ENCODE peak calls at places on chromosomes 6 and 20, in nine cellular contexts. E is psoas muscle; C is mammary epithelial cell; P is trophoblast cell; M is CD4-positive, alpha-beta memory T cell; X is SJCRH30; A is DND-41; T is dorsolateral prefrontal cortex; B is stomach. U is an unnamed sample.

GRCh38 chr6:96460052-96460700 is 61.4 kb upstream of the UFL1 start:
- DNase-seq in E (no peak), C (peak), P (no peak), M (no peak), X (no peak), A (no peak), T (no peak), B (no peak), U (no peak)

GRCh38 chr20:22385602-22386299 is 198.6 kb downstream of the FOXA2 start:
- DNase-seq in E (no peak), C (peak), P (no peak), M (no peak), X (peak), A (no peak), T (no peak), B (peak), U (peak)

GRCh38 chr6:21423106-21423854 is 170.3 kb upstream of the SOX4 start:
- DNase-seq in E (no peak), C (no peak), P (no peak), M (no peak), X (no peak), A (no peak), T (no peak), B (no peak), U (no peak)

GRCh38 chr20:45814314-45814713 is 1.9 kb downstream of the UBE2C start:
- DNase-seq in E (no peak), C (no peak), P (no peak), M (no peak), X (no peak), A (no peak), T (no peak), B (no peak), U (no peak)

GRCh38 chr6:699319-699718 is 6.4 kb upstream of the EXOC2 start:
- DNase-seq in E (no peak), C (no peak), P (no peak), M (no peak), X (no peak), A (no peak), T (no peak), B (no peak), U (no peak)

GRCh38 chr6:19879663-19880062 is 42.5 kb downstream of the ID4 start:
- DNase-seq in E (no peak), C (no peak), P (peak), M (no peak), X (no peak), A (no peak), T (no peak), B (no peak), U (no peak)

GRCh38 chr20:48578397-48579098 is 249.3 kb downstream of the PREX1 start:
- DNase-seq in E (no peak), C (no peak), P (no peak), M (no peak), X (no peak), A (no peak), T (no peak), B (no peak), U (no peak)

GRCh38 chr20:19901226-19901625 is 115.9 kb upstream of the NAA20 start:
- DNase-seq in E (no peak), C (peak), P (no peak), M (no peak), X (no peak), A (no peak), T (no peak), B (no peak), U (no peak)

GRCh38 chr6:3490622-3490980 is 33.8 kb upstream of the SLC22A23 start:
- DNase-seq in E (no peak), C (no peak), P (no peak), M (no peak), X (no peak), A (no peak), T (no peak), B (no peak), U (no peak)

GRCh38 chr20:41300383-41300782 is 17.1 kb downstream of the ZHX3 start:
- DNase-seq in E (no peak), C (no peak), P (no peak), M (no peak), X (no peak), A (no peak), T (no peak), B (no peak), U (no peak)

GRCh38 chr20:10505320-10506226 is 70.5 kb downstream of the SLX4IP start:
- DNase-seq in E (peak), C (no peak), P (no peak), M (no peak), X (peak), A (no peak), T (no peak), B (no peak), U (peak)

GRCh38 chr6:34113532-34113931 is 32.4 kb downstream of the GRM4 start:
- DNase-seq in E (no peak), C (no peak), P (no peak), M (no peak), X (no peak), A (no peak), T (no peak), B (no peak), U (no peak)

GRCh38 chr20:5703542-5704215 is 46.5 kb upstream of the SHLD1 start:
- DNase-seq in E (no peak), C (no peak), P (no peak), M (no peak), X (peak), A (no peak), T (no peak), B (no peak), U (no peak)

GRCh38 chr6:147741419-147741818 is 232.9 kb downstream of the SAMD5 start:
- DNase-seq in E (no peak), C (no peak), P (no peak), M (no peak), X (no peak), A (no peak), T (no peak), B (no peak), U (no peak)

GRCh38 chr20:1309439-1309847 is 19.5 kb downstream of the SDCBP2 start:
- DNase-seq in E (no peak), C (no peak), P (no peak), M (no peak), X (no peak), A (no peak), T (no peak), B (no peak), U (no peak)

GRCh38 chr20:41697861-41698559 is 79.8 kb upstream of the CHD6 start:
- DNase-seq in E (no peak), C (peak), P (no peak), M (peak), X (peak), A (peak), T (no peak), B (no peak), U (peak)

GRCh38 chr6:12941422-12941821 is 224.9 kb downstream of the PHACTR1 start:
- DNase-seq in E (no peak), C (no peak), P (no peak), M (no peak), X (no peak), A (no peak), T (no peak), B (no peak), U (no peak)

GRCh38 chr20:2387580-2387979 is 6.9 kb downstream of the TGM6 start:
- DNase-seq in E (no peak), C (no peak), P (no peak), M (no peak), X (no peak), A (no peak), T (no peak), B (no peak), U (no peak)

GRCh38 chr6:138397128-138397814 is 6.8 kb upstream of the HEBP2 start:
- DNase-seq in E (no peak), C (no peak), P (no peak), M (no peak), X (no peak), A (no peak), T (no peak), B (no peak), U (no peak)

GRCh38 chr6:168964138-168964892 is 289.3 kb downstream of the THBS2 start:
- DNase-seq in E (no peak), C (no peak), P (peak), M (no peak), X (no peak), A (no peak), T (no peak), B (no peak), U (no peak)

GRCh38 chr6:95589826-95590570 is 12.7 kb downstream of the MANEA start:
- DNase-seq in E (no peak), C (no peak), P (no peak), M (no peak), X (no peak), A (no peak), T (no peak), B (no peak), U (no peak)

GRCh38 chr6:81814365-81815109 is 62.1 kb upstream of the TENT5A start:
- DNase-seq in E (no peak), C (peak), P (no peak), M (no peak), X (no peak), A (no peak), T (no peak), B (no peak), U (peak)

GRCh38 chr20:5173763-5174162 is 47.0 kb downstream of the CDS2 start:
- DNase-seq in E (no peak), C (no peak), P (no peak), M (no peak), X (no peak), A (no peak), T (no peak), B (no peak), U (no peak)

GRCh38 chr20:2837561-2837960 is 2.9 kb downstream of the PCED1A start:
- DNase-seq in E (no peak), C (no peak), P (no peak), M (no peak), X (no peak), A (no peak), T (no peak), B (no peak), U (no peak)

GRCh38 chr6:168126566-168127383 is 47.8 kb upstream of the FRMD1 start:
- DNase-seq in E (no peak), C (no peak), P (no peak), M (no peak), X (no peak), A (no peak), T (no peak), B (no peak), U (no peak)

GRCh38 chr20:12925214-12925755 is 83.5 kb upstream of the SPTLC3 start:
- DNase-seq in E (no peak), C (peak), P (peak), M (peak), X (peak), A (peak), T (no peak), B (peak), U (peak)

GRCh38 chr20:38032585-38033329 is 499 bp downstream of the TTI1 start:
- DNase-seq in E (no peak), C (no peak), P (no peak), M (no peak), X (no peak), A (no peak), T (no peak), B (no peak), U (peak)

GRCh38 chr6:77609106-77609505 is 43.7 kb upstream of the MEI4 start:
- DNase-seq in E (no peak), C (no peak), P (no peak), M (no peak), X (no peak), A (no peak), T (no peak), B (no peak), U (no peak)

GRCh38 chr6:14638932-14639875 is 521.6 kb downstream of the CD83 start:
- DNase-seq in E (peak), C (no peak), P (peak), M (no peak), X (peak), A (no peak), T (no peak), B (no peak), U (no peak)

GRCh38 chr6:113859349-113860164 is 2.4 kb downstream of the MARCKS start:
- DNase-seq in E (peak), C (peak), P (peak), M (no peak), X (no peak), A (no peak), T (peak), B (peak), U (peak)

GRCh38 chr20:2873747-2874041 is 413 bp downstream of the PTPRA start:
- DNase-seq in E (peak), C (no peak), P (peak), M (no peak), X (peak), A (peak), T (no peak), B (peak), U (no peak)

GRCh38 chr6:69584536-69584912 is 212.3 kb downstream of the LMBRD1 start:
- DNase-seq in E (no peak), C (no peak), P (no peak), M (no peak), X (no peak), A (no peak), T (no peak), B (no peak), U (no peak)

GRCh38 chr6:139431602-139431956 is 57.1 kb upstream of the CITED2 start:
- DNase-seq in E (no peak), C (no peak), P (no peak), M (no peak), X (no peak), A (no peak), T (no peak), B (no peak), U (no peak)

GRCh38 chr6:84728602-84729001 is 35.8 kb downstream of the TBX18 start:
- DNase-seq in E (no peak), C (peak), P (no peak), M (no peak), X (peak), A (no peak), T (no peak), B (no peak), U (peak)

DNA sequence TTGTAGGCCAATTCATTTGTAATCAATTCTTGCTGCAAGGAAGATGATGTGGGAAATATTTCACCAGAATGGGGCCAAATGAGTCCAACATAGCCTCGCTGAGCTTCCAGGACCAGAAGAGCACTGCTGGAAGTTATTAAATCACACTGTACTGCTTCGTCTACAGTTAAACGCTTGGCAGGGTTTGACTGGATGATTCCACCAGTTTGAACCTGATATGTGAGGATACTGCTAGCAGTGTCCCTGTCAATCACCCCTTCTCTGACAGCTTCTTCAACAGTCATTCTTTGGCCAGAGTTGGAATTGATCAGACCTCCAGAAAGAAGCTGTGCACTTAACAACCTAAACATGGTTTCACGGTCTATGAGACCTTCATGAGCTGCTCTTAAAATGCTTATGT is 34.4 kb downstream of the DST start:
- DNase-seq in E (no peak), C (no peak), P (no peak), M (no peak), X (no peak), A (no peak), T (no peak), B (no peak), U (no peak)
- H3K27ac ChIP-seq in E (no peak), C (no peak), P (no peak), M (no peak), X (no peak), A (no peak), T (no peak), B (no peak), U (no peak)

DNA sequence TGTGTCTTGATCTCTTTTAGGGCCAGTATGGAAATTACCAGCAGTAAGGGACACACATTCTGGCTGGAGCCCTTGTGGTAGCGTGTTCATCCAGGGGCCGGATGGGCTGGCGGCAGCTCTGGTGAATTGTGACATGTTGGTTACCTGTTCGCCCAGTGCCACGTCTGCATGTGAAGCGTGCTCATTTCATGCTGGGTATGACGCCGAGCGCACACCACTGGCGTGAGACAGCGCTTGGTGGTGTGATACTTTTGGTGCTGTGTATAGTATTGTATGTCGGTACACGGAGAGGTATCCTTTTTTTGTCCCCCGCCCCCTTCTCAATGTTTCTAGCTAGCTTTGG is 3.7 kb upstream of the MTG2 start:
- DNase-seq in E (no peak), C (no peak), P (no peak), M (no peak), X (no peak), A (no peak), T (no peak), B (no peak), U (no peak)
- H3K27ac ChIP-seq in E (no peak), C (no peak), P (no peak), M (no peak), X (no peak), A (no peak), T (no peak), B (no peak), U (peak)

GRCh38 chr20:24990810-24991252 is 1.7 kb downstream of the APMAP start:
- DNase-seq in E (no peak), C (peak), P (peak), M (no peak), X (no peak), A (no peak), T (no peak), B (peak), U (no peak)

GRCh38 chr20:24987244-24987643 is 5.3 kb downstream of the APMAP start:
- DNase-seq in E (no peak), C (peak), P (no peak), M (no peak), X (no peak), A (no peak), T (no peak), B (no peak), U (no peak)

GRCh38 chr20:24986436-24987015 is 6.0 kb downstream of the APMAP start:
- DNase-seq in E (no peak), C (no peak), P (no peak), M (no peak), X (no peak), A (no peak), T (no peak), B (no peak), U (no peak)

GRCh38 chr20:24987873-24988835 is 4.4 kb downstream of the APMAP start:
- DNase-seq in E (no peak), C (no peak), P (no peak), M (no peak), X (no peak), A (no peak), T (no peak), B (peak), U (no peak)

GRCh38 chr20:24989162-24989561 is 3.4 kb downstream of the APMAP start:
- DNase-seq in E (no peak), C (no peak), P (no peak), M (no peak), X (no peak), A (no peak), T (no peak), B (peak), U (no peak)
- H3K27ac ChIP-seq in E (no peak), C (no peak), P (no peak), M (no peak), X (no peak), A (no peak), T (no peak), B (no peak), U (no peak)

DNA sequence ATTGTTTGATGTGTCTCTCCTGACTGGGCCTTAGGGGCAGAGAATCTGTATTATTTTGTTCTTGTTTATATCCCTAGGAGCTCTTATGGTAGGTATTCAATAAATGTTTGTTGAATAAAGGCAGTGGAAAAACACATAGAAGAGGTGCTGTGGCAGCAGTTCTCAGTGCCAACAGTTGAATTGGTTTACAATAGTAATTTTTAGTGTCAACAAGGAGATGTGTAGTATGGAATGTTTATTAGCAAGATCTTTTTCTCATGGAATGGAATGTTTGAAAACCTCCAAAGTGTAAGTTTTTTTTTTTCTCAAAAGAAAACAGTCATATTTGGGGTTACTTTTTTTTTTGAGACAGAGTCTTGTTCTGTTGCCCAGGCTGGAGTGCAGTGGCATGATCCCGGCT is 28.0 kb downstream of the ASXL1 start:
- DNase-seq in E (no peak), C (no peak), P (no peak), M (no peak), X (no peak), A (no peak), T (no peak), B (no peak), U (no peak)
- H3K27ac ChIP-seq in E (no peak), C (peak), P (no peak), M (no peak), X (no peak), A (peak), T (peak), B (no peak), U (no peak)